ENCODE peak calls at places on chromosomes 11 and 22, in seven cellular contexts. One of them, this sample, is unnamed.

GRCh38 chr22:31106001-31106571 is 1.3 kb downstream of the SELENOM start:
- DNase-seq in endothelial cell of umbilical vein: no peak
- DNase-seq in HCT116: no peak
- DNase-seq in K562: no peak
- DNase-seq in upper lobe of left lung: no peak
- DNase-seq in spleen: peak; percentile 65
- DNase-seq in prostate gland: no peak
- DNase-seq in this sample: peak; percentile 84

GRCh38 chr11:61962213-61963015 is 5.0 kb downstream of the FTH1 start:
- DNase-seq in endothelial cell of umbilical vein: peak; percentile 10
- DNase-seq in HCT116: no peak
- DNase-seq in K562: no peak
- DNase-seq in upper lobe of left lung: no peak
- DNase-seq in spleen: peak; percentile 72
- DNase-seq in prostate gland: no peak
- DNase-seq in this sample: no peak

GRCh38 chr11:112280268-112281126 is 19.8 kb upstream of the PLET1 start:
- DNase-seq in endothelial cell of umbilical vein: peak; percentile 79
- DNase-seq in HCT116: peak; percentile 65
- DNase-seq in K562: peak; percentile 76
- DNase-seq in upper lobe of left lung: peak; percentile 77
- DNase-seq in spleen: peak; percentile 81
- DNase-seq in prostate gland: peak; percentile 68
- DNase-seq in this sample: peak; percentile 82

GRCh38 chr11:76688146-76688545 is 17.6 kb upstream of the LRRC32 start:
- DNase-seq in endothelial cell of umbilical vein: no peak
- DNase-seq in HCT116: no peak
- DNase-seq in K562: no peak
- DNase-seq in upper lobe of left lung: no peak
- DNase-seq in spleen: no peak
- DNase-seq in prostate gland: no peak
- DNase-seq in this sample: no peak

GRCh38 chr11:6604081-6604626 is 580 bp downstream of the ILK start:
- DNase-seq in endothelial cell of umbilical vein: peak; percentile 79
- DNase-seq in HCT116: no peak
- DNase-seq in K562: peak; percentile 42
- DNase-seq in upper lobe of left lung: peak; percentile 60
- DNase-seq in spleen: peak; percentile 89
- DNase-seq in prostate gland: peak; percentile 35
- DNase-seq in this sample: peak; percentile 79

GRCh38 chr11:102047305-102047924 is at the start of gene CFAP300:
- DNase-seq in endothelial cell of umbilical vein: peak; percentile 32
- DNase-seq in HCT116: no peak
- DNase-seq in K562: no peak
- DNase-seq in upper lobe of left lung: peak; percentile 89
- DNase-seq in spleen: peak; percentile 74
- DNase-seq in prostate gland: peak; percentile 77
- DNase-seq in this sample: peak; percentile 94

GRCh38 chr11:111978028-111978771 is 41.1 kb downstream of the DIXDC1 start:
- DNase-seq in endothelial cell of umbilical vein: peak; percentile 79
- DNase-seq in HCT116: no peak
- DNase-seq in K562: no peak
- DNase-seq in upper lobe of left lung: peak; percentile 40
- DNase-seq in spleen: no peak
- DNase-seq in prostate gland: peak; percentile 85
- DNase-seq in this sample: peak; percentile 90

GRCh38 chr11:31986201-31986889 is 104.5 kb upstream of the RCN1 start:
- DNase-seq in endothelial cell of umbilical vein: no peak
- DNase-seq in HCT116: no peak
- DNase-seq in K562: no peak
- DNase-seq in upper lobe of left lung: no peak
- DNase-seq in spleen: no peak
- DNase-seq in prostate gland: no peak
- DNase-seq in this sample: no peak

DNA sequence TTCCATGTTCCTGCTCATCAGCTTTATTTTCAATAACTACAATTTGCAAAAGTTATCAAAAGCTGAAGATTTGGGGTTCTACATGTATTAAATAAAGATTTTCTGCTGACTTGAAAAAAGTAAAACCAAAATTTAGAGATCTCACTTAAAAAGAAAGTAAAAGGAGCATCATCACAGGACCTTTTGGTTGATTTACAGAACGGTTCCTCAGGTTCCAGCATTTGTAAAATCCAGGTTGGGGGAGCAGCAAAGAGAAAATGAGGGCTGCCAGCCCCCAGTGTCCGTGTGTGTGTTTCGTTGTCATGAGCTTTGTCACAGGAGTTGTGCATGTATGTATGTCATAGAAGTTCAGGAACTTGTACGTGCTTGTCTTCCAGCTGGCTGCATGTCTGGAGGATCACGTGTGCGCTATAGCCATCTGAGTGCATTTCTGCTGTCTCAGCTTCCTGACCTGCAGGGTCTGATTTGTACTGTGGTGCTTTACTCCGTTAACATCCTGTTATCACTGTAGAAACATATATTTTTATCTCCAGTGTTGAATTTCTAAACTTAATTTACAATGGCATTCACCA is 15.8 kb downstream of the MOV10L1 start:
- DNase-seq in endothelial cell of umbilical vein: peak; percentile 38
- DNase-seq in HCT116: no peak
- DNase-seq in K562: no peak
- DNase-seq in upper lobe of left lung: no peak
- DNase-seq in spleen: no peak
- DNase-seq in prostate gland: peak; percentile 27
- DNase-seq in this sample: no peak
- TF ChIP-seq POLR2A in endothelial cell of umbilical vein: no peak
- TF ChIP-seq POLR2A in HCT116: no peak
- TF ChIP-seq POLR2A in K562: no peak
- TF ChIP-seq POLR2A in upper lobe of left lung: no peak
- TF ChIP-seq POLR2A in spleen: no peak
- TF ChIP-seq POLR2A in prostate gland: no peak
- TF ChIP-seq POLR2A in this sample: no peak

DNA sequence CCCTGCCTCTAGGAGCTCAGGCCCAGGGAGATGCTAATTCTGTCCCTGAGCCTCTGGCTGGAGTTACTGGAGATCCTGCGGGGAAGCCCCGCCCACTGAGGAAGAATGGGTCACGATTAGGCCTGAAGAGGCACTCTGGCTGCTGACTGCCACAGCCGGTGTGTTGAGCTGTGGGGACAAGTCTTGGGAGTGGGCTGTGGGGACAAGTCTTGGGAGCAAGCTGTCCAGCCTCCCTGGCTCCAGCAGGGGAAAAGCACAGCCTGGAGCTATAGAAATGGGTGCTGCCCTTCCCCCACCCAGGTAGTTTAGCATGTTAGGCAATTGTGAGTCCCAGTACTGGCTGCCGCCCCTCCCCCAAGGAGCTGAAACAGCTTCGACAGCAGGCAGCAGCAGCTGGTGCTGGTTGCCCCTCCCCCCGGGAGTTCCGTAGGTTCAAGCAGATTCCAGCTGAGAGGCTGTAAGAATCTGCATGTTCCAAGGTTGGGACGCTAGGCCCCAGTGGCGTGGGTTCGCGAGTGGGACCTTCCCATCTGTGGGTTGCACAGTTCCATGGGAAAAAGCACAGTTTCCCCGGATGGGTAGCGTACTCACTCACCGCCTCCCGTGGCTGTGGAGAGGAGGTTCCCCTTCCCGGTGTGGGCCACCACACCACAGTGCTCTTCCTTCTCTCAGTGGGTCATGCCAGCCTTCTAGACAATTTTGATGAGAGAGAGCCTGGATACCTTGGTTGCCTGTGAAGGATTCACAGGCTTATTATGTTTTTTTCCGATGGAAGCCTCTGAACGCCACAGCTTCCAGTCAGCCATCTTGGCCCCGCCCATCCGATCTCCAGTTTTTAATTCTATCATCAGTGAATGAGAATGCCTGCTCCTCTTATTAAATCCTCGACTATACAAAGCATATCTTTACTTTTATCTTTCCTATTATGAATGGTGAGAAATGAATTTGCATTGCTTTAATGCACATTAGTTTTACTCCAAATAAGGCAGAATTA is 61.5 kb downstream of the MSANTD4 start:
- DNase-seq in endothelial cell of umbilical vein: no peak
- DNase-seq in HCT116: no peak
- DNase-seq in K562: peak; percentile 13
- DNase-seq in upper lobe of left lung: no peak
- DNase-seq in spleen: no peak
- DNase-seq in prostate gland: no peak
- DNase-seq in this sample: no peak
- TF ChIP-seq POLR2AphosphoS5 in endothelial cell of umbilical vein: no peak
- TF ChIP-seq POLR2AphosphoS5 in HCT116: no peak
- TF ChIP-seq POLR2AphosphoS5 in K562: no peak
- TF ChIP-seq POLR2AphosphoS5 in upper lobe of left lung: no peak
- TF ChIP-seq POLR2AphosphoS5 in spleen: no peak
- TF ChIP-seq POLR2AphosphoS5 in prostate gland: no peak
- TF ChIP-seq POLR2AphosphoS5 in this sample: no peak

GRCh38 chr11:19920982-19921381 is 208.3 kb downstream of the NAV2 start:
- DNase-seq in endothelial cell of umbilical vein: no peak
- DNase-seq in HCT116: no peak
- DNase-seq in K562: no peak
- DNase-seq in upper lobe of left lung: no peak
- DNase-seq in spleen: no peak
- DNase-seq in prostate gland: no peak
- DNase-seq in this sample: no peak

GRCh38 chr11:19922689-19923035 is 210.0 kb downstream of the NAV2 start:
- DNase-seq in endothelial cell of umbilical vein: no peak
- DNase-seq in HCT116: no peak
- DNase-seq in K562: no peak
- DNase-seq in upper lobe of left lung: no peak
- DNase-seq in spleen: no peak
- DNase-seq in prostate gland: no peak
- DNase-seq in this sample: no peak

GRCh38 chr11:19924321-19925115 is 211.9 kb downstream of the NAV2 start:
- DNase-seq in endothelial cell of umbilical vein: no peak
- DNase-seq in HCT116: no peak
- DNase-seq in K562: no peak
- DNase-seq in upper lobe of left lung: no peak
- DNase-seq in spleen: no peak
- DNase-seq in prostate gland: no peak
- DNase-seq in this sample: no peak

GRCh38 chr11:19921976-19922688 is 209.5 kb downstream of the NAV2 start:
- DNase-seq in endothelial cell of umbilical vein: no peak
- DNase-seq in HCT116: no peak
- DNase-seq in K562: no peak
- DNase-seq in upper lobe of left lung: no peak
- DNase-seq in spleen: no peak
- DNase-seq in prostate gland: no peak
- DNase-seq in this sample: no peak

GRCh38 chr11:19923631-19924030 is 211.0 kb downstream of the NAV2 start:
- DNase-seq in endothelial cell of umbilical vein: no peak
- DNase-seq in HCT116: no peak
- DNase-seq in K562: no peak
- DNase-seq in upper lobe of left lung: no peak
- DNase-seq in spleen: no peak
- DNase-seq in prostate gland: no peak
- DNase-seq in this sample: no peak
- H3K27ac ChIP-seq in endothelial cell of umbilical vein: no peak overlapping the region
- H3K27ac ChIP-seq in HCT116: no peak overlapping the region
- H3K27ac ChIP-seq in K562: no peak overlapping the region
- H3K27ac ChIP-seq in upper lobe of left lung: no peak overlapping the region
- H3K27ac ChIP-seq in spleen: no peak overlapping the region
- H3K27ac ChIP-seq in prostate gland: no peak overlapping the region
- H3K27ac ChIP-seq in this sample: no peak overlapping the region

DNA sequence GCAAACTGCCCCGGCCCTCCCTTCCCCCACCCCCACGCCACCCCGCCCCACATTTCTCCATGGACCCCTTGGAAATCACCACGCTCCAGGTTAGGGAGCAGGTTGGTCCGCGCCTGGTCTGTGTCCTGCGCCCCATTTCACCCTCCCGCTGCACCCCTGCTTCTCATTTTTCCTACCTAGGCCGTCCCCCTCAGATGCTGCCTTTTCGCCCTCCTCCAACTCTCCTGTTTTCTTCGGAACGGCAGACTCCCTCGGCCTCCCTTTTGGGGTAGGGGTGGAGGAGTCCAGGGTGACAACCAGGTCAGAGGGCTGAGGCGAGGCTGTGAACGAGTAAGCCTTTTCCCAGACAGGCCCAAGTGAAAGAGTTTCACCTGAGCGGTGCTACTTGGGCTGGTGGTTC is 893 bp upstream of the SCN4B start:
- DNase-seq in endothelial cell of umbilical vein: no peak
- DNase-seq in HCT116: no peak
- DNase-seq in K562: no peak
- DNase-seq in upper lobe of left lung: no peak
- DNase-seq in spleen: no peak
- DNase-seq in prostate gland: no peak
- DNase-seq in this sample: no peak
- TF ChIP-seq POLR2A in endothelial cell of umbilical vein: no peak
- TF ChIP-seq POLR2A in HCT116: no peak
- TF ChIP-seq POLR2A in K562: no peak
- TF ChIP-seq POLR2A in upper lobe of left lung: no peak
- TF ChIP-seq POLR2A in spleen: no peak
- TF ChIP-seq POLR2A in prostate gland: no peak
- TF ChIP-seq POLR2A in this sample: no peak

GRCh38 chr11:123321641-123322040 is 108.4 kb upstream of the GRAMD1B start:
- DNase-seq in endothelial cell of umbilical vein: no peak
- DNase-seq in HCT116: no peak
- DNase-seq in K562: no peak
- DNase-seq in upper lobe of left lung: no peak
- DNase-seq in spleen: no peak
- DNase-seq in prostate gland: no peak
- DNase-seq in this sample: no peak

GRCh38 chr11:123318623-123319022 is 111.4 kb upstream of the GRAMD1B start:
- DNase-seq in endothelial cell of umbilical vein: no peak
- DNase-seq in HCT116: no peak
- DNase-seq in K562: no peak
- DNase-seq in upper lobe of left lung: no peak
- DNase-seq in spleen: no peak
- DNase-seq in prostate gland: no peak
- DNase-seq in this sample: no peak

GRCh38 chr11:123314972-123315371 is 115.1 kb upstream of the GRAMD1B start:
- DNase-seq in endothelial cell of umbilical vein: no peak
- DNase-seq in HCT116: no peak
- DNase-seq in K562: no peak
- DNase-seq in upper lobe of left lung: no peak
- DNase-seq in spleen: no peak
- DNase-seq in prostate gland: peak; percentile 39
- DNase-seq in this sample: no peak

GRCh38 chr11:123313261-123313660 is 116.8 kb upstream of the GRAMD1B start:
- DNase-seq in endothelial cell of umbilical vein: no peak
- DNase-seq in HCT116: no peak
- DNase-seq in K562: no peak
- DNase-seq in upper lobe of left lung: no peak
- DNase-seq in spleen: no peak
- DNase-seq in prostate gland: no peak
- DNase-seq in this sample: no peak

GRCh38 chr11:123316003-123316402 is 114.1 kb upstream of the GRAMD1B start:
- DNase-seq in endothelial cell of umbilical vein: no peak
- DNase-seq in HCT116: no peak
- DNase-seq in K562: no peak
- DNase-seq in upper lobe of left lung: no peak
- DNase-seq in spleen: no peak
- DNase-seq in prostate gland: no peak
- DNase-seq in this sample: no peak
- TF ChIP-seq POLR2AphosphoS5 in endothelial cell of umbilical vein: no peak
- TF ChIP-seq POLR2AphosphoS5 in HCT116: no peak
- TF ChIP-seq POLR2AphosphoS5 in K562: no peak
- TF ChIP-seq POLR2AphosphoS5 in upper lobe of left lung: no peak
- TF ChIP-seq POLR2AphosphoS5 in spleen: no peak
- TF ChIP-seq POLR2AphosphoS5 in prostate gland: no peak
- TF ChIP-seq POLR2AphosphoS5 in this sample: no peak

GRCh38 chr11:12207384-12208150 is 97.2 kb downstream of the MICAL2 start:
- DNase-seq in endothelial cell of umbilical vein: no peak
- DNase-seq in HCT116: no peak
- DNase-seq in K562: no peak
- DNase-seq in upper lobe of left lung: no peak
- DNase-seq in spleen: no peak
- DNase-seq in prostate gland: no peak
- DNase-seq in this sample: no peak
- H3K27ac ChIP-seq in endothelial cell of umbilical vein: no peak overlapping the region
- H3K27ac ChIP-seq in HCT116: no peak overlapping the region
- H3K27ac ChIP-seq in K562: no peak overlapping the region
- H3K27ac ChIP-seq in upper lobe of left lung: no peak overlapping the region
- H3K27ac ChIP-seq in spleen: no peak overlapping the region
- H3K27ac ChIP-seq in prostate gland: no peak overlapping the region
- H3K27ac ChIP-seq in this sample: no peak overlapping the region

GRCh38 chr11:12673924-12674570 is at the start of gene TEAD1:
- DNase-seq in endothelial cell of umbilical vein: peak; percentile 95
- DNase-seq in HCT116: peak; percentile 74
- DNase-seq in K562: peak; percentile 99
- DNase-seq in upper lobe of left lung: peak; percentile 93
- DNase-seq in spleen: peak; percentile 88
- DNase-seq in prostate gland: peak; percentile 97
- DNase-seq in this sample: peak; percentile 98
- TF ChIP-seq POLR2A in endothelial cell of umbilical vein: peak; percentile 87
- TF ChIP-seq POLR2A in HCT116: peak; percentile 48
- TF ChIP-seq POLR2A in K562: peak; percentile 79
- TF ChIP-seq POLR2A in upper lobe of left lung: peak; percentile 76
- TF ChIP-seq POLR2A in spleen: no peak
- TF ChIP-seq POLR2A in prostate gland: peak; percentile 69
- TF ChIP-seq POLR2A in this sample: peak; percentile 67